ENCODE peak calls at places on chromosomes 3 and 15, in five cellular contexts. V, X, N, E and U are unnamed samples. For H3K4me1, the result is how much of the 10 kb centered on the place peaks cover.

GRCh38 chr3:136932518-136932917 is 25.3 kb upstream of the IL20RB start:
- DNase-seq in X (no peak), V (no peak), N (no peak), E (no peak), U (no peak)

GRCh38 chr15:33871911-33872760 is 96.2 kb upstream of the CHRM5 start:
- DNase-seq in E (no peak), N (no peak), X (peak), V (no peak), U (no peak)

GRCh38 chr3:4741404-4742307 is 237.6 kb upstream of the BHLHE40 start:
- DNase-seq in V (peak), N (peak), X (peak), E (no peak), U (peak)

GRCh38 chr15:64845826-64846225 is 4.1 kb downstream of the PLEKHO2 start:
- DNase-seq in X (no peak), E (no peak), V (no peak), N (peak), U (no peak)

GRCh38 chr3:62525276-62525675 is 151.9 kb upstream of the FEZF2 start:
- DNase-seq in E (no peak), N (no peak), X (no peak), V (no peak), U (no peak)

GRCh38 chr3:132669256-132669777 is 9.2 kb downstream of the UBA5 start:
- DNase-seq in X (no peak), E (no peak), N (no peak), V (no peak), U (no peak)

GRCh38 chr3:194487289-194488006 is 646 bp upstream of the ATP13A3 start:
- DNase-seq in E (peak), N (peak), X (peak), V (no peak), U (peak)

GRCh38 chr3:170356596-170357175 is 829 bp upstream of the SKIL start:
- DNase-seq in X (peak), V (no peak), E (peak), N (peak), U (peak)

GRCh38 chr15:64354683-64355558 is 1.1 kb downstream of the CSNK1G1 start:
- DNase-seq in E (no peak), V (no peak), X (no peak), N (no peak), U (no peak)

GRCh38 chr3:158104346-158105020 is 1.7 kb downstream of the SHOX2 start:
- DNase-seq in V (no peak), E (no peak), X (no peak), N (no peak), U (no peak)

GRCh38 chr3:53243785-53244184 is 12.0 kb downstream of the TKT start:
- DNase-seq in V (no peak), X (no peak), E (no peak), N (no peak), U (no peak)

GRCh38 chr15:85582719-85583089 is 202.3 kb downstream of the AKAP13 start:
- DNase-seq in V (no peak), X (peak), E (peak), N (peak), U (peak)

GRCh38 chr15:63402498-63403253 is 21.0 kb upstream of the CA12 start:
- DNase-seq in E (peak), V (peak), N (no peak), X (no peak), U (no peak)

GRCh38 chr3:48468329-48468731 is 21.8 kb downstream of the ATRIP start:
- DNase-seq in V (no peak), E (no peak), N (no peak), X (no peak), U (no peak)

GRCh38 chr3:64063207-64063981 is 40.1 kb upstream of the PSMD6 start:
- DNase-seq in N (no peak), V (no peak), E (no peak), X (no peak), U (no peak)

GRCh38 chr3:126022741-126023359 is 53.9 kb downstream of the ROPN1B start:
- DNase-seq in E (no peak), V (no peak), N (no peak), X (no peak), U (no peak)

GRCh38 chr3:58306662-58307286 is 454 bp downstream of the HTD2 start:
- DNase-seq in X (peak), V (no peak), E (peak), N (peak), U (peak)

GRCh38 chr3:165643433-165643824 is 193.8 kb downstream of the BCHE start:
- DNase-seq in X (no peak), N (no peak), V (no peak), E (no peak), U (no peak)

GRCh38 chr3:13265016-13265415 is 155.1 kb downstream of the NUP210 start:
- DNase-seq in E (no peak), V (no peak), N (no peak), X (no peak), U (no peak)

GRCh38 chr3:112560330-112560729 is 1.4 kb downstream of the ATG3 start:
- DNase-seq in V (no peak), E (peak), X (no peak), N (no peak), U (no peak)

GRCh38 chr3:157491136-157491535 is 12.1 kb downstream of the VEPH1 start:
- DNase-seq in N (no peak), X (no peak), E (no peak), V (no peak), U (no peak)

GRCh38 chr3:177481329-177481728 is 284.0 kb upstream of the TBL1XR1 start:
- DNase-seq in V (no peak), E (peak), X (no peak), N (no peak), U (no peak)

GRCh38 chr15:29670945-29671307 is 151.3 kb downstream of the TJP1 start:
- DNase-seq in X (no peak), N (no peak), E (no peak), V (peak), U (no peak)

GRCh38 chr15:91779960-91780359 is 73.5 kb upstream of the SLCO3A1 start:
- DNase-seq in V (no peak), N (no peak), E (no peak), X (no peak), U (no peak)

GRCh38 chr3:117439812-117440211 is 730.2 kb downstream of the TUSC7 start:
- DNase-seq in X (no peak), N (no peak), E (no peak), V (no peak), U (no peak)

GRCh38 chr3:111979689-111980025 is 831 bp downstream of the ABHD10 start:
- DNase-seq in N (no peak), X (no peak), V (no peak), E (no peak), U (no peak)

GRCh38 chr15:76098685-76099084 is 38.9 kb downstream of the TMEM266 start:
- DNase-seq in E (no peak), N (no peak), V (no peak), X (no peak), U (no peak)

GRCh38 chr3:7144696-7145308 is 283.9 kb downstream of the GRM7 start:
- DNase-seq in E (peak), V (peak), X (no peak), N (no peak), U (no peak)

GRCh38 chr3:122188758-122189157 is 5.3 kb downstream of the CASR start:
- DNase-seq in X (no peak), V (no peak), E (no peak), N (no peak), U (no peak)

GRCh38 chr15:45642203-45642932 is 7.5 kb downstream of the SQOR start:
- DNase-seq in V (no peak), X (peak), E (no peak), N (peak), U (peak)

GRCh38 chr3:4739289-4740236 is 239.7 kb upstream of the BHLHE40 start:
- DNase-seq in E (no peak), X (no peak), V (no peak), N (no peak), U (no peak)

GRCh38 chr15:30036304-30036703 is 46.5 kb upstream of the GOLGA8J start:
- DNase-seq in N (no peak), V (no peak), X (no peak), E (no peak), U (no peak)

GRCh38 chr3:15492847-15493360 is 28.6 kb downstream of the COLQ start:
- DNase-seq in N (no peak), X (no peak), V (no peak), E (no peak), U (no peak)

GRCh38 chr15:56918907-56919707 is 663 bp downstream of the TCF12 start:
- DNase-seq in X (peak), N (peak), V (no peak), E (peak), U (peak)

GRCh38 chr3:173153631-173154030 is 12.6 kb upstream of the SPATA16 start:
- DNase-seq in N (no peak), V (no peak), X (no peak), E (no peak), U (no peak)

GRCh38 chr3:8220291-8220690 is 281.3 kb upstream of the LMCD1 start:
- DNase-seq in N (no peak), X (no peak), V (no peak), E (no peak), U (no peak)

GRCh38 chr3:159178209-159178897 is 376.5 kb downstream of the MFSD1 start:
- DNase-seq in V (no peak), X (no peak), N (no peak), E (no peak), U (no peak)

GRCh38 chr3:50257990-50258389 is 11.0 kb upstream of the SEMA3B start:
- DNase-seq in E (no peak), V (no peak), X (no peak), N (no peak), U (no peak)

GRCh38 chr3:50254577-50255250 is 14.2 kb upstream of the SEMA3B start:
- DNase-seq in N (peak), X (peak), V (no peak), E (no peak), U (peak)

GRCh38 chr3:50258979-50259378 is 10.0 kb upstream of the SEMA3B start:
- DNase-seq in V (no peak), N (no peak), X (no peak), E (no peak), U (no peak)

GRCh38 chr3:50256978-50257890 is 11.7 kb upstream of the SEMA3B start:
- DNase-seq in E (peak), X (no peak), V (no peak), N (no peak), U (no peak)

DNA sequence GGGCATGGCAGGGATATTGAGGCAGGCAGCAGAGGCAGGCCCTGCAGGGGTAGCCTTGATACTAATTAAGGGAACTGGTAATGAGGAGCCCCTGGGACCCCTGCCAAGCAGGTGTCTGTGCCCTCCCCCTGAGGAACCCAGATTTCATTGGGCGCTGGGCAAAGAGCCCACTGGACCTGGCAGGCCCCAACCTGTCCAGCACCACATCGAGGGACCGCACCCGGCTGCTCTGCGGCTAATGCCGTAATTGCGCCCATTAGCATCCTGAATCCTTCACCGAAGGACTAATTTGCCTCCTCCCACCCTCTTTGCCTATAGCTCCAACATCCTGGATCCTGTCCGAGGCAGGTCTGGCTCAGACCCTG is 13.7 kb upstream of the SEMA3B start:
- DNase-seq in E (no peak), X (no peak), N (no peak), V (no peak), U (no peak)
- H3K4me1 ChIP-seq in E (under half), X (under half), N (under half), V (under half), U (under half)

DNA sequence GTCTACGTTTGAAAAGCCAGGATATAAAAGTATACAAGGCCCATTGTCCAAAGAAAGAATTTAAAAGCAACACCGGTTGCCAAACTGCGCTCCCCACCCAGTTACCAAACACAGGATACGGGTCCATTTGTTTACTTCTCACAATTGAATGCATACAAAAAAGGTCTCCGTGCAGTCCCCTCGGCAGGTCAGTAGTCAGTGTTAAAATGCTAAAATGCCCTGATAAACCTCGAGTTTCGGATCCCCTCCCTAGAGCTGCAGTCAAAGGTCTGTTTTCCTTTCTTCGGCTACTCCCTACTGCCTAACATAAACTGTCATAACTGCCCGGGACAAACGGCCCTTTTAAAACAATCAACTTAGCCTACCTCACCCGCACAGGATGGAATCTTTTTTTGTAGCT is 534.6 kb downstream of the FOXP1 start:
- DNase-seq in V (no peak), N (no peak), E (no peak), X (no peak), U (no peak)
- H3K4me1 ChIP-seq in V (under half), N (under half), E (under half), X (under half), U (under half)

GRCh38 chr3:66933233-66933632 is 64.9 kb upstream of the KBTBD8 start:
- DNase-seq in V (no peak), E (no peak), X (no peak), N (no peak), U (no peak)

GRCh38 chr3:66928252-66928651 is 69.9 kb upstream of the KBTBD8 start:
- DNase-seq in N (no peak), E (no peak), V (no peak), X (no peak), U (no peak)

GRCh38 chr3:66934041-66934440 is 64.1 kb upstream of the KBTBD8 start:
- DNase-seq in N (no peak), X (no peak), E (peak), V (no peak), U (no peak)

GRCh38 chr3:66931699-66932098 is 66.4 kb upstream of the KBTBD8 start:
- DNase-seq in V (no peak), N (no peak), X (no peak), E (no peak), U (no peak)

DNA sequence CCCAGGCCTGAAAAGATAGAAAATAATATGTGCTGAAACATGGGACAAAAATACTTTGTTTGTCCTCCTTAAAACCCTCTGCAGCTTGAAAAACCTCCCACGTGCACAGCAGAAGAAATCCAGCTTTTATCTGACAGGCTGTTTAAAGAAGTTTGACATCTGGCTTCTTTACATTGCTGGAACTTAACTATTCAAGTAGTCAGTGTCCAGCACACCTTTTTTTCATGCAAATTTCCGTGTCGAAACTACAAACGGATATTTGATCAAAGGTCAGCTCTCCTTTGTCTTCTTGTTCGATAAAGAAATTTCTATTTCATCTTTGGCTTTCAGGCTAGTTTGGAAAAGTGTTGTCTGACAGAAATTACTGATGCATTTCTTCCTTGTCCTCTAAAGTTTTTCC is 66.8 kb upstream of the KBTBD8 start:
- DNase-seq in N (no peak), X (no peak), V (no peak), E (no peak), U (no peak)
- H3K4me1 ChIP-seq in N (under half), X (under half), V (under half), E (under half), U (under half)

DNA sequence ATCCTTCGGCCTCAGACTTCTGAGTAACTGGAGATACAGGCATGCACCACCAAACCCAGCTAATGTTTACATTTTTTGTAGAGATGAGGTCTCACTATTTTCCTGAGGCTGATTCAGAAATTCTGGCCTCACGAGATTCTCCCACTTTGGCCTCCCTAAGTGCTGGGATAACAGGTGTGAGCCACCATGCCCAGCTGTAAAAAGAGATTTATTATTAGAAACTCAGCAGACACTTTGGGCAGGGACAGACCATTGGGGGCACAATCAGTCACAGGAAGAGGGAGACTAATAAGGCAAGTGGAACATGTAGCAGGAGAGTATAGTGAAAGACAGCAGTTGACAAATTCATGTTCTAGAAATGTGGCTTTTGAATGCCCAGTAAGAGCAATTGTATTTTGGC is 249.2 kb downstream of the CBLB start:
- DNase-seq in X (no peak), E (no peak), N (no peak), V (no peak), U (no peak)
- H3K4me1 ChIP-seq in X (under half), E (under half), N (under half), V (under half), U (under half)

GRCh38 chr3:152206243-152206642 is 62.5 kb upstream of the MBNL1 start:
- DNase-seq in X (no peak), V (no peak), E (no peak), N (no peak), U (no peak)

GRCh38 chr3:152202976-152203626 is 65.6 kb upstream of the MBNL1 start:
- DNase-seq in X (no peak), E (peak), N (no peak), V (no peak), U (no peak)

GRCh38 chr3:152205097-152205593 is 63.6 kb upstream of the MBNL1 start:
- DNase-seq in X (no peak), V (no peak), E (peak), N (no peak), U (no peak)

GRCh38 chr3:152204218-152204617 is 64.5 kb upstream of the MBNL1 start:
- DNase-seq in X (no peak), E (no peak), N (no peak), V (no peak), U (no peak)

GRCh38 chr3:152203677-152204076 is 65.1 kb upstream of the MBNL1 start:
- DNase-seq in E (no peak), X (no peak), V (no peak), N (no peak), U (no peak)
- H3K4me1 ChIP-seq in E (half or more), X (under half), V (under half), N (under half), U (under half)

GRCh38 chr3:50350213-50350526 is 405 bp downstream of the NPRL2 start:
- DNase-seq in N (no peak), X (no peak), V (no peak), E (no peak), U (no peak)
- H3K4me1 ChIP-seq in N (under half), X (under half), V (under half), E (under half), U (under half)

GRCh38 chr3:129609591-129610169 is 3.2 kb upstream of the PLXND1 start:
- DNase-seq in X (no peak), E (no peak), V (no peak), N (no peak), U (no peak)

GRCh38 chr3:129611446-129611800 is 4.9 kb upstream of the PLXND1 start:
- DNase-seq in V (no peak), N (no peak), E (no peak), X (no peak), U (no peak)

GRCh38 chr3:129611812-129612349 is 5.4 kb upstream of the PLXND1 start:
- DNase-seq in N (no peak), E (no peak), V (no peak), X (peak), U (no peak)

GRCh38 chr3:129608936-129609590 is 2.6 kb upstream of the PLXND1 start:
- DNase-seq in X (no peak), N (no peak), V (no peak), E (no peak), U (no peak)

DNA sequence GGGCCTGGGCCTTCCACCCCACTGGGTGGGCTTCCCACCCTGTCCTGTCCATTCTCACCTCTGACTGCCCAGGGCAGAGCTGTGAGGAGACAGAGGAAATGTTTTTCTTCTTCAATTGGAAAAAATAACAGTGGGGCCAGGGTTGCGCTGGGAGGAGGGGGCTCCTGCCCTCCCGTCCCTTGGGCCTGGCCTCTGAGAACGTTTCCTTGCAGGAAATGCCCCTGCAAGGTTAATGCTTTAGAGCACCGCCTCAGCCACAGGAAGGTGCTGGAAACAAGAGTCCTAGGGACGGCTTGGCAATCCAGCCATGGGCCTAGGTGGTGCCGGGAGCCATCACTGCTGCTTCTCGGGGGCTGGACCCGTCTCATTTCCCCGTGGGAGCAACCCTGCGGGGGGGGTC is 3.8 kb upstream of the PLXND1 start:
- DNase-seq in E (no peak), N (no peak), X (no peak), V (no peak), U (no peak)
- H3K4me1 ChIP-seq in E (under half), N (under half), X (under half), V (under half), U (under half)

GRCh38 chr15:71801935-71802655 is 8.3 kb upstream of the NR2E3 start:
- DNase-seq in V (no peak), X (no peak), E (no peak), N (no peak), U (no peak)
- H3K4me1 ChIP-seq in V (under half), X (under half), E (under half), N (under half), U (under half)

GRCh38 chr15:70097337-70098169 is at the start of gene TLE3:
- DNase-seq in N (peak), V (peak), E (peak), X (peak), U (peak)
- H3K4me1 ChIP-seq in N (under half), V (under half), E (half or more), X (half or more), U (under half)